ENCODE peak calls at places on chromosomes 16 and 17, in six cellular contexts. E is thoracic aorta, J is epithelial cell of esophagus, S is breast epithelium, I is mucosa of descending colon, V is AG10803. W is an unnamed sample.
A peak's percentile ranks its signal among the peaks of the same experiment; 100 is the strongest.

GRCh38 chr17:65902831-65903549 is 288.9 kb downstream of the CEP112 start:
- DNase-seq in V (no peak), I (no peak), S (no peak), E (no peak), J (no peak), W (no peak)

GRCh38 chr17:19686400-19687090 is 29.8 kb downstream of the SLC47A2 start:
- DNase-seq in V (no peak), J (no peak), S (no peak), I (no peak), E (no peak), W (no peak)

GRCh38 chr16:75385507-75386152 is 47.7 kb downstream of the CFDP1 start:
- DNase-seq in I (peak; percentile 31), E (no peak), S (no peak), V (peak; percentile 90), J (peak; percentile 85), W (peak; percentile 68)

GRCh38 chr16:89373355-89374110 is 116.8 kb downstream of the ANKRD11 start:
- DNase-seq in E (no peak), J (no peak), I (no peak), S (no peak), V (peak; percentile 22), W (peak; percentile 99)

GRCh38 chr16:1074379-1074649 is 1.8 kb downstream of the SSTR5 start:
- DNase-seq in E (no peak), S (no peak), V (no peak), J (no peak), I (no peak), W (no peak)

GRCh38 chr16:70678121-70678897 is 7.5 kb downstream of the MTSS2 start:
- DNase-seq in S (no peak), I (no peak), E (no peak), J (no peak), V (no peak), W (no peak)

GRCh38 chr17:43479948-43480347 is 3.8 kb upstream of the DHX8 start:
- DNase-seq in V (no peak), S (no peak), I (no peak), J (no peak), E (no peak), W (no peak)

GRCh38 chr16:63050391-63050790 is 1014.2 kb upstream of the CDH8 start:
- DNase-seq in I (no peak), E (no peak), J (no peak), S (no peak), V (no peak), W (no peak)

GRCh38 chr17:76336756-76337412 is 16.8 kb downstream of the PRPSAP1 start:
- DNase-seq in I (no peak), E (no peak), V (peak; percentile 31), S (no peak), J (no peak), W (no peak)

GRCh38 chr16:3607634-3608033 is 3.8 kb downstream of the SLX4 start:
- DNase-seq in E (no peak), S (no peak), J (no peak), I (no peak), V (no peak), W (no peak)

GRCh38 chr17:78903101-78903779 is at the start of gene CEP295NL:
- DNase-seq in I (no peak), V (peak; percentile 40), E (no peak), J (no peak), S (no peak), W (peak; percentile 49)

GRCh38 chr17:74211141-74211928 is 2.0 kb upstream of the TTYH2 start:
- DNase-seq in I (no peak), E (no peak), J (peak; percentile 8), V (no peak), S (no peak), W (no peak)

GRCh38 chr16:12917653-12918052 is 16.3 kb downstream of the SHISA9 start:
- DNase-seq in S (no peak), V (peak; percentile 83), J (no peak), E (no peak), I (no peak), W (no peak)

GRCh38 chr17:9343513-9343912 is 232.1 kb downstream of the STX8 start:
- DNase-seq in V (no peak), J (no peak), S (no peak), E (no peak), I (no peak), W (no peak)

GRCh38 chr16:20377181-20377580 is 24.7 kb upstream of the UMOD start:
- DNase-seq in E (no peak), J (no peak), I (no peak), S (no peak), V (no peak), W (no peak)

GRCh38 chr16:66706506-66706880 is 9.9 kb upstream of the CMTM4 start:
- DNase-seq in I (peak; percentile 63), E (no peak), V (no peak), J (no peak), S (peak; percentile 58), W (no peak)

GRCh38 chr17:2542456-2542855 is 30.8 kb upstream of the METTL16 start:
- DNase-seq in S (no peak), V (no peak), E (no peak), I (no peak), J (peak; percentile 13), W (no peak)

GRCh38 chr16:82653550-82654511 is 27.1 kb downstream of the CDH13 start:
- DNase-seq in V (peak; percentile 91), S (no peak), I (no peak), J (peak; percentile 87), E (no peak), W (no peak)

GRCh38 chr17:7512105-7512504 is 27.9 kb downstream of the POLR2A start:
- DNase-seq in I (no peak), V (no peak), E (no peak), S (no peak), J (no peak), W (no peak)

DNA sequence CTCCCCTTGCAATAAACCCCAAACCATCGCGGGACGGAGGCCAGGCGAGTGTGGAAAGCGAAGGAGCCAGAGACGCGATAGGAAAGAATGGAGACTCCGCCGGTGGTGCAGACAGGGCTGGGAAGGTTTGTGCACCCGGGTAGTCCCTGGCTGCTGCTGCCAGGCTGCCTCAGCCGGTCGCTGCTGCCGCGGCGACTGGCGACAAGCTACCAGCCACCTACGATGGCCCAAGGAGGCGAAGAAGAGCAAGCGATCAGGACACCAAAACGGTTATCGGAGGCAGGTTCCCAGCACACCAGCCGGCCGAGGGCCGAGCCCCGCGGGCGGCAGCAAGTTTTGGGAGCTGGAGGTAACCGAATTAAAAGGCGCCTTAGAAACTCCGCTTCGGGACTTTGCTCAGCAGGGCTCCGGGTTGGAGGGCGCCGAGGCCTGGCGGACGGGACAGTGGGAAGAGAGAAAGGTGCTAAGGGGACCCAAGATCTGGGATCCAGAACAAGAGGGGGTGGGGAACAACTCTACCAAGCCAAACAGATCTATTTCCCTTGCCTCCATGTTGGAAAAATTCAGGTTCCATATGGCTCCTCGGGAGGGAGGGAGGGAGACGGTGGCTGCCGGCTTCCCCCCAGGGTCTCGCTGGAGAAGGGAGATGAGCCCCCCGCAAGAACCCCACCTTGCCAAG is 9.6 kb upstream of the HOXB2 start:
- DNase-seq in I (no peak), E (no peak), V (no peak), J (no peak), S (no peak), W (no peak)
- H3K4me3 ChIP-seq in I (no peak overlapping the region), E (peak overlapping the region; percentile 84), V (peak overlapping the region; percentile 60), J (peak overlapping the region; percentile 36), S (peak overlapping the region; percentile 34), W (no peak overlapping the region)

GRCh38 chr17:29793501-29793900 is 136.5 kb downstream of the SSH2 start:
- DNase-seq in I (no peak), E (no peak), J (no peak), V (no peak), S (no peak), W (no peak)

GRCh38 chr17:29788045-29788444 is 142.0 kb downstream of the SSH2 start:
- DNase-seq in S (no peak), I (no peak), J (no peak), E (no peak), V (no peak), W (no peak)

GRCh38 chr17:29791336-29791735 is 138.7 kb downstream of the SSH2 start:
- DNase-seq in I (no peak), V (no peak), S (no peak), J (peak; percentile 62), E (no peak), W (no peak)

GRCh38 chr17:29784661-29785060 is 145.4 kb downstream of the SSH2 start:
- DNase-seq in E (no peak), I (no peak), S (no peak), J (no peak), V (peak; percentile 6), W (no peak)

DNA sequence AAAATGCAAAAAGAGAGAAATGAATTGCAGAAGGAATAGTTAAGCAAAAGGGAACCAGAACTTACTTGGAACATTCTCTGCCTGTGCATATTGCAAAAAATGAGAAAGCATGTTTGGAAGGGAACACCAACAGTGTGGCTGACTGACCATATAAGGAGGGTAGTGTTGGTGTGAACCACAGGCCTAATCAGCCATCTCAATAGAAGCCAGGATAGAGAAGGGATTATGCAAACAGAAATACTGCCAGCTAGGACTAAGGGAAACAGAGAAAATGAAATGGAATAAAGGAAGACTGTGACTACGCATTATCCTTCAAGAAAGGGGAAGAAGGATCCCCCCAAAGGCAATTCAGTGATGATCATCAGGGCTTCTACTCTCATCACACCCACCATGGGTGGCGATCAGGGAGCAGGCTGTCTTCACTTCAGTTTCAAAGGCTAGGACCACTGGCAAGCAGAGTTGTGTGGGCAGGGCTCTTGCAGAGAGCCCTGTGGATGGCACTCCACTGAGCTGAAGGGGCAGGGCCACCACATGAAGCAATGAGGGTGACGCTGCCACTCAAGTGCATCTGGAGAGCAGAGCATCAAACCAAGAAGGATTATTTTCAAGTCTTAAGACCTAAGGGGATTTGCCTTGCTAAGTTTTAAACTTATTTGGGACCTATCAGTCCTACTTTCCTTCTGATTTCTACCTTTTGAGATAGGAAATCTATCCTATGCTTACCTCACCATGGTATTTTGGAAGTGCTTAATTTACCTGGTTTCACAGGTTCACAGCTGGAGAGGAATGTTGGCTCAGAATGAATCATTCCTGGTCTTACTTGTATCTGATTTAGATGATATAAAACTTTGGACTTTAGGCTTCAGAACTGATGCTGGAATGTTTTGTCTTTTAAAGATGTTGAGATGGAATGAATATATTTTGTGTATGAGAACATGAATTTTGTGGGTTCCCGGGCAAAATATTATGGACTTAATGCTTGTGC is 140.6 kb downstream of the SSH2 start:
- DNase-seq in E (no peak), J (peak; percentile 51), S (no peak), I (no peak), V (peak; percentile 41), W (no peak)
- TF ChIP-seq CTCF in E (no peak), J (no peak), S (no peak), I (no peak), V (no peak), W (no peak)

GRCh38 chr17:30970757-30971567 is at the start of gene RNF135:
- DNase-seq in S (peak; percentile 81), I (peak; percentile 88), J (peak; percentile 89), V (peak; percentile 88), E (peak; percentile 64), W (peak; percentile 68)

GRCh38 chr17:30964878-30965277 is 6.0 kb upstream of the RNF135 start:
- DNase-seq in J (peak; percentile 52), V (peak; percentile 34), I (no peak), E (no peak), S (no peak), W (no peak)

GRCh38 chr17:30975042-30975820 is 4.4 kb downstream of the RNF135 start:
- DNase-seq in V (no peak), S (peak; percentile 7), J (no peak), I (no peak), E (no peak), W (no peak)

GRCh38 chr17:30969989-30970680 is 704 bp upstream of the RNF135 start:
- DNase-seq in J (peak; percentile 89), S (peak; percentile 38), I (peak; percentile 58), V (peak; percentile 12), E (no peak), W (no peak)
- H3K4me3 ChIP-seq in J (peak overlapping the region; percentile 75), S (peak overlapping the region; percentile 77), I (no peak overlapping the region), V (peak overlapping the region; percentile 71), E (peak overlapping the region; percentile 89), W (peak overlapping the region; percentile 71)

GRCh38 chr16:9969580-9969979 is 212.6 kb downstream of the GRIN2A start:
- DNase-seq in E (no peak), I (no peak), J (no peak), S (no peak), V (no peak), W (no peak)
- TF ChIP-seq CTCF in E (no peak), I (no peak), J (no peak), S (no peak), V (no peak), W (no peak)